ENCODE peak calls at places on chromosomes 7 and 10, in seven cellular contexts. S is mucosa of descending colon; E is left ventricle myocardium inferior; H is A549; V is ovary; Z is neuronal stem cell; C is CD8-positive, alpha-beta memory T cell. Y is an unnamed sample. For H3K9me3, the result is how much of the 10 kb centered on the place peaks cover.

GRCh38 chr10:17250736-17251135 is 22.7 kb downstream of the VIM start:
- DNase-seq in S (no peak), V (no peak), E (no peak), Z (no peak), C (no peak), H (no peak), Y (no peak)

GRCh38 chr10:119073584-119073983 is 7.0 kb downstream of the EIF3A start:
- DNase-seq in C (no peak), V (no peak), H (no peak), Z (no peak), E (no peak), S (no peak), Y (no peak)

GRCh38 chr7:128904381-128905197 is 5.9 kb downstream of the KCP start:
- DNase-seq in H (peak), C (no peak), S (no peak), V (no peak), E (no peak), Z (no peak), Y (no peak)

GRCh38 chr10:110717830-110718595 is 73.9 kb downstream of the RBM20 start:
- DNase-seq in Z (no peak), E (peak), S (no peak), H (no peak), C (no peak), V (no peak), Y (no peak)

GRCh38 chr7:105876091-105876963 is at the start of gene ATXN7L1:
- DNase-seq in H (peak), C (peak), V (peak), S (peak), Z (peak), E (peak), Y (peak)

GRCh38 chr10:132931258-132931657 is 11.1 kb downstream of the CFAP46 start:
- DNase-seq in S (no peak), H (no peak), E (no peak), Z (no peak), V (no peak), C (no peak), Y (no peak)

GRCh38 chr10:63077800-63078199 is 55.3 kb upstream of the NRBF2 start:
- DNase-seq in C (no peak), S (no peak), Z (no peak), H (no peak), E (no peak), V (no peak), Y (no peak)

GRCh38 chr7:101138149-101138870 is 11.4 kb downstream of the SERPINE1 start:
- DNase-seq in V (peak), S (peak), H (peak), E (peak), C (peak), Z (no peak), Y (peak)

GRCh38 chr10:22369433-22370072 is 24.3 kb downstream of the SPAG6 start:
- DNase-seq in C (no peak), H (no peak), Z (no peak), V (no peak), E (no peak), S (no peak), Y (no peak)

GRCh38 chr7:35725280-35725680 is 30.3 kb upstream of the HERPUD2 start:
- DNase-seq in Z (no peak), S (peak), H (no peak), E (no peak), V (no peak), C (peak), Y (no peak)

GRCh38 chr10:75962395-75963061 is 531.1 kb downstream of the LRMDA start:
- DNase-seq in S (no peak), V (no peak), Z (no peak), C (no peak), E (no peak), H (no peak), Y (no peak)
- H3K9me3 ChIP-seq in S (under half), V (under half), Z (under half), C (under half), E (under half), H (under half), Y (under half)

GRCh38 chr10:107492389-107492788 is 327.9 kb upstream of the SORCS1 start:
- DNase-seq in V (no peak), C (no peak), S (no peak), E (no peak), H (no peak), Z (no peak), Y (no peak)
- H3K9me3 ChIP-seq in V (under half), C (under half), S (under half), E (under half), H (under half), Z (under half), Y (under half)

DNA sequence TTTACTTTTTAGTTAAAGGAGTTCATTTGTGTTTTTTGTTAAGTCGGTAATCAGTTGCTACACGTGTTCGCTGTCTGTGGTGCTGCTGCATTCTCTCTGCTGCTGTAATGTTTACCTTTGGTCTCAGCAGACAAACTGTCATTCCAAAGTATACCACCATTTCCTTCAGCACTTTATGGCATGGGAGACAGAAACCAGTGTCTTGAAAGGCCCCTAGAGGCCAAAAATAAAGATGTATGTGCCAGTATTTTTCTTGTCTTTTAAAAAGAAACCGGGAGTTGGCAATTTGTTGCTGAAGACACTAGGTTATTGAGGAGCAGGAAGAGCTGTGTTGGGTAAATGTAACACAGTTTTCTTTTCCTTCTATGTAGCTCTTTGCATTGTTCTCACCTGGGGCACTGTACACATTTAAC is 24.1 kb downstream of the ZNF92 start:
- DNase-seq in Z (no peak), V (no peak), S (no peak), H (no peak), E (no peak), C (no peak), Y (no peak)
- H3K9me3 ChIP-seq in Z (under half), V (under half), S (under half), H (half or more), E (under half), C (under half), Y (under half)

GRCh38 chr10:117497736-117498135 is 44.8 kb upstream of the EMX2 start:
- DNase-seq in E (no peak), V (no peak), H (no peak), C (no peak), S (no peak), Z (no peak), Y (no peak)
- H3K9me3 ChIP-seq in E (under half), V (under half), H (under half), C (under half), S (under half), Z (under half), Y (under half)

DNA sequence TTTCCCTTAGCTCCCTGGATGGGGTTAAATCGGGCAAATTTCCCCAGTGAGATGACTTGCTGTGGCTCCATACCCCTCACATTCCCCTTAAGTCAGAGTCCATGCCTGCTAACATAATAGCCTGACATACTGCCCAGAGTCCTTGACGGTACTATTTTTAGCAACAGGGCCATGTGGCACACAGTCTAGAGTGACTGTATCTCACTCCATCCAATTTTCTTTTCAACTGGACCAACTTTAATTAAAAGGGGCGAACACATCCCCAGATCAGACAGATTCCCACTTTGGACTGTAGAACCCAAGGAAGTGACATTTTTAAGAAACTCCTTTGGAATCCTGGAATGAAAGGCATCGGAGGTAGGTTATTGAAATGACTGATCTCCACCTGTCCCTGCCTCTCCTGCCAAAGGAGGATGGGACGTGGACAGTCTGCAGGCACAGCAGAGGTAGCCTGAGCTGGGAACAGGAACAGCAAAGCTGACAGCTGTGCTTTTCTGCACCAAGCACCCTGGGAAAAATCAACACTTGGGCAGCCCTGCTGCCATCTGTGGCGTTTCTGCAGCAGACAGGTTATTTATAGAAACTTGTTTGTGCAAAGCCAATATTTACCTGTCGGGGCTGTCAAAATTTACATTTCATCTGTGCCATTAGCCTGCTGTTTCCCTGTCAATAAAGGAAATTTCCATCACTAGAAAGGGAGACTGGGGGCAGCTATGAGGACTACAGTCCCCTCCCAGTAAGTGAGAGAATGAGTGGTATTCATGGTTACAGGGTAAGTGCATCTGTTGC is 221.5 kb upstream of the AOAH start:
- DNase-seq in Z (no peak), H (no peak), V (no peak), E (no peak), S (peak), C (no peak), Y (no peak)
- H3K9me3 ChIP-seq in Z (under half), H (under half), V (under half), E (under half), S (under half), C (under half), Y (under half)

Y was measured in testis.